ENCODE peak calls at places on chromosomes 4 and X, in eight cellular contexts. I, P, B, D, Q, H, U and C are unnamed samples.

GRCh38 chr4:8215001-8215427 is 15.9 kb downstream of the SH3TC1 start:
- DNase-seq in D (no peak), U (peak; percentile 79), H (peak; percentile 32), I (peak; percentile 94), P (peak; percentile 77), B (peak; percentile 74), Q (no peak), C (peak; percentile 50)

GRCh38 chr4:76989391-76990061 is 40.0 kb downstream of the SEPTIN11 start:
- DNase-seq in I (no peak), Q (peak; percentile 2), U (no peak), B (no peak), P (no peak), H (no peak), D (no peak), C (no peak)

GRCh38 chrX:136227948-136228584 is 23.1 kb downstream of the MAP7D3 start:
- DNase-seq in D (no peak), U (peak; percentile 39), I (no peak), B (peak; percentile 43), H (no peak), Q (no peak), P (no peak), C (no peak)

GRCh38 chr4:186621959-186622553 is 66.7 kb upstream of the MTNR1A start:
- DNase-seq in H (no peak), I (peak; percentile 93), D (no peak), P (peak; percentile 92), B (peak; percentile 72), Q (no peak), U (peak; percentile 90), C (peak; percentile 93)

GRCh38 chrX:50747471-50747900 is 66.5 kb downstream of the SHROOM4 start:
- DNase-seq in B (peak; percentile 11), D (peak; percentile 30), P (peak; percentile 93), H (no peak), U (peak; percentile 30), I (no peak), Q (peak; percentile 2), C (no peak)

GRCh38 chrX:55451990-55452824 is at the start of gene MAGEH1:
- DNase-seq in P (peak; percentile 79), I (peak; percentile 80), Q (peak; percentile 81), D (peak; percentile 45), H (peak; percentile 88), U (peak; percentile 74), B (peak; percentile 85), C (peak; percentile 75)

GRCh38 chr4:119623025-119623424 is 5.6 kb downstream of the PDE5A start:
- DNase-seq in H (no peak), D (no peak), I (peak; percentile 30), P (peak; percentile 12), Q (no peak), U (peak; percentile 5), B (peak; percentile 36), C (peak; percentile 36)

GRCh38 chr4:159516556-159516955 is 413.7 kb downstream of the RAPGEF2 start:
- DNase-seq in H (no peak), U (peak; percentile 65), D (no peak), Q (no peak), P (no peak), I (peak; percentile 44), B (peak; percentile 14), C (peak; percentile 26)

GRCh38 chr4:7674706-7675105 is 240.0 kb upstream of the PSAPL1 start:
- DNase-seq in I (no peak), U (no peak), H (no peak), Q (no peak), B (no peak), D (no peak), P (no peak), C (no peak)

GRCh38 chr4:183201331-183201730 is 102.3 kb downstream of the WWC2 start:
- DNase-seq in B (peak; percentile 77), I (peak; percentile 45), U (peak; percentile 97), D (no peak), Q (no peak), P (peak; percentile 54), H (no peak), C (peak; percentile 84)

GRCh38 chr4:76850010-76850441 is 47.9 kb downstream of the SOWAHB start:
- DNase-seq in B (peak; percentile 91), H (no peak), Q (no peak), D (no peak), U (peak; percentile 96), P (peak; percentile 81), I (peak; percentile 90), C (peak; percentile 85)

GRCh38 chr4:71553605-71554004 is 214.8 kb downstream of the SLC4A4 start:
- DNase-seq in I (peak; percentile 56), H (no peak), P (peak; percentile 71), D (peak; percentile 23), B (peak; percentile 3), U (peak; percentile 45), Q (no peak), C (peak; percentile 46)

GRCh38 chr4:25949166-25949748 is 35.2 kb downstream of the SMIM20 start:
- DNase-seq in H (no peak), U (no peak), P (no peak), B (no peak), I (no peak), D (no peak), Q (no peak), C (no peak)

GRCh38 chr4:80062527-80062926 is 10.5 kb downstream of the ANTXR2 start:
- DNase-seq in B (no peak), D (peak; percentile 15), P (no peak), Q (no peak), I (no peak), H (no peak), U (peak; percentile 79), C (no peak)

GRCh38 chr4:155543126-155543765 is 123.4 kb upstream of the GUCY1A1 start:
- DNase-seq in P (peak; percentile 71), H (no peak), B (peak; percentile 86), Q (no peak), I (peak; percentile 66), D (no peak), U (peak; percentile 82), C (peak; percentile 31)

GRCh38 chrX:49884290-49884862 is 5.1 kb downstream of the USP27X start:
- DNase-seq in D (peak; percentile 39), P (peak; percentile 59), Q (peak; percentile 60), H (peak; percentile 77), B (peak; percentile 71), I (peak; percentile 68), U (peak; percentile 52), C (peak; percentile 50)

GRCh38 chrX:103774070-103774642 is 2.5 kb upstream of the PLP1 start:
- DNase-seq in D (no peak), P (peak; percentile 52), B (peak; percentile 75), U (peak; percentile 54), I (peak; percentile 76), Q (no peak), H (no peak), C (peak; percentile 4)

GRCh38 chr4:92529510-92529909 is 225.7 kb downstream of the GRID2 start:
- DNase-seq in B (no peak), P (no peak), H (no peak), D (no peak), U (no peak), I (no peak), Q (no peak), C (no peak)

DNA sequence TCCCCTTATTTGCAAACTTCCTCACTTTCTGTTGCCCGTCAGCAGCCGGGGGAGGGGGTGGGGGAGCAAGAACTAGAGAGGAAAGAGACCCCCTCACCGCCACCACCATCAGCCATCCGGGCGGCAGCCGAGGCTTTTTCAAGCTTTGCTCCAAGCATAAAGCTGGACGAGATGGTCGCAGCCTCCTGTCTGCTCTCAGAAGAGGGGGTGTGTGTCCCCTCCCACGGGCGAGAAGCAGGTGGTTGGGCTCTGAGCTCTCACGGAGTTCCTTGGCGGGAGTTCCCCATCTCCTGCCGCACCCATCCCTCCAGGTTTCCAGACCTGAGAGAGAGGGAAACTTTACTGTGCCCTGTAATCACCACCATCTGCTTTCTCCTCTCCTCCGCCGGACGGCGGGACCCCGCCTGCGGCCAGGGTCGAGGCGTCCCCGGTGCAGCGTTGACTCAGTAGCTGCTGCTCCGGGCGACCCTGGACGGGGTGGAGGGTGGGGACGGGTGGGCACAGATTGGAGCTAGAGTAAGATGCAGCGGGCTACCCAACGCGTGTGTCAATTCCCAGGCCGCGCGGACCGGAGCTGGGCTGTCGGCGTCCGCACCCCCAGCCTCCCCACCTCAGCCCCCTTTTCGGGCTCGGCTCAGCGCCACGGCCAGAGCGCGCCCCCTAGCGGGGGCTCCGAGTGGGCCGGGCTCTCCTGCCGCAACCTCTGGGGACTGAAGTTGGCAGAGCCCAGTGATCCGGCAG is 4.8 kb upstream of the ARX start:
- DNase-seq in Q (no peak), H (no peak), I (no peak), D (peak; percentile 76), P (no peak), B (no peak), U (no peak), C (no peak)
- TF ChIP-seq CTCF in Q (no peak), H (no peak), I (peak; percentile 41), D (peak; percentile 61), P (peak; percentile 23), B (peak; percentile 38), U (peak; percentile 30), C (peak; percentile 79)

DNA sequence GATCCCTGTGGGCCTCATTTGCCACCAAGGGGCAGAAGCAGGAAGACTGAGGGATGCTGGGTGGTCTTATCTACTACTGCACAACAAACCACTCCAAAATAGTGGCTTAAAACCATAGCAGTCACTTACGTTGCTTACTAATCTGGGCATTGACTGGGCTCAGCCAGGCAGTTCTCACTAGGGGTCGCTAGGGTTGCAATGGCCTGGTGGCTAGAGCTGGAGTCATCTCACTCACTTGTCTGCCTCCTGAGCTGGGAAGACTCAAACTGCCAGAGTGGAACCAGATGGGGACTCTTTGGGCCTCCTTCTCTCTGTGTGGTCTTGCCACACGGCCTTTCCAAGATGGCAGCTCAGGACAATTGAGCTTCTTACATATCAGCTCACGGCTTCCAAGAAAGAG is 216.3 kb upstream of the BCOR start:
- DNase-seq in D (no peak), H (no peak), Q (no peak), P (no peak), B (no peak), U (no peak), I (no peak), C (no peak)
- TF ChIP-seq CTCF in D (peak; percentile 56), H (no peak), Q (no peak), P (no peak), B (no peak), U (no peak), I (no peak), C (no peak)

GRCh38 chrX:112218388-112218787 is 135.8 kb upstream of the TRPC5 start:
- DNase-seq in B (no peak), I (no peak), U (no peak), Q (no peak), D (no peak), H (no peak), P (no peak), C (no peak)
- TF ChIP-seq CTCF in B (no peak), I (no peak), U (no peak), Q (no peak), D (no peak), H (no peak), P (no peak), C (no peak)

GRCh38 chrX:48475295-48475694 is 704 bp upstream of the FTSJ1 start:
- DNase-seq in P (no peak), U (no peak), B (no peak), D (no peak), Q (no peak), I (no peak), H (no peak), C (no peak)

GRCh38 chrX:48472851-48473717 is 2.9 kb upstream of the FTSJ1 start:
- DNase-seq in U (no peak), P (peak; percentile 40), D (no peak), H (no peak), I (no peak), B (peak; percentile 50), Q (no peak), C (no peak)

GRCh38 chrX:48474581-48474980 is 1.4 kb upstream of the FTSJ1 start:
- DNase-seq in B (no peak), I (no peak), D (no peak), Q (no peak), P (no peak), U (no peak), H (no peak), C (no peak)

GRCh38 chrX:48473718-48473990 is 2.3 kb upstream of the FTSJ1 start:
- DNase-seq in P (no peak), I (no peak), H (no peak), U (no peak), Q (no peak), D (no peak), B (no peak), C (no peak)

GRCh38 chrX:48474127-48474526 is 1.9 kb upstream of the FTSJ1 start:
- DNase-seq in P (no peak), H (no peak), B (peak; percentile 60), D (no peak), I (peak; percentile 39), U (peak; percentile 43), Q (peak; percentile 45), C (peak; percentile 1)
- TF ChIP-seq CTCF in P (peak; percentile 33), H (no peak), B (peak; percentile 11), D (peak; percentile 53), I (peak; percentile 37), U (peak; percentile 49), Q (peak; percentile 24), C (peak; percentile 37)